ENCODE peak calls at places on chromosomes 12 and 14, in five cellular contexts. One of them, this sample, is unnamed.

GRCh38 chr14:61646366-61647101 is 48.8 kb upstream of the HIF1A start:
- DNase-seq in AG09309: no peak
- DNase-seq in WERI-Rb-1: no peak
- DNase-seq in GM23338: no peak
- DNase-seq in osteocyte: no peak
- DNase-seq in this sample: no peak

GRCh38 chr14:83887871-83888270 is 1642.1 kb upstream of the FLRT2 start:
- DNase-seq in AG09309: no peak
- DNase-seq in osteocyte: no peak
- DNase-seq in GM23338: no peak
- DNase-seq in WERI-Rb-1: no peak
- DNase-seq in this sample: no peak

GRCh38 chr12:5720405-5721045 is 224.5 kb downstream of the ANO2 start:
- DNase-seq in GM23338: no peak
- DNase-seq in osteocyte: peak; percentile 54
- DNase-seq in AG09309: no peak
- DNase-seq in WERI-Rb-1: no peak
- DNase-seq in this sample: no peak

GRCh38 chr14:54450535-54450934 is 9.4 kb upstream of the CNIH1 start:
- DNase-seq in WERI-Rb-1: no peak
- DNase-seq in AG09309: no peak
- DNase-seq in osteocyte: no peak
- DNase-seq in GM23338: no peak
- DNase-seq in this sample: no peak

GRCh38 chr12:132285991-132286681 is 43.3 kb downstream of the GALNT9 start:
- DNase-seq in osteocyte: no peak
- DNase-seq in GM23338: peak; percentile 48
- DNase-seq in AG09309: no peak
- DNase-seq in WERI-Rb-1: peak; percentile 34
- DNase-seq in this sample: no peak

GRCh38 chr12:51368640-51369517 is 22.3 kb downstream of the GALNT6 start:
- DNase-seq in osteocyte: no peak
- DNase-seq in WERI-Rb-1: peak; percentile 48
- DNase-seq in GM23338: peak; percentile 55
- DNase-seq in AG09309: no peak
- DNase-seq in this sample: peak; percentile 96

GRCh38 chr12:9761407-9761736 is 671 bp upstream of the CD69 start:
- DNase-seq in WERI-Rb-1: no peak
- DNase-seq in GM23338: no peak
- DNase-seq in osteocyte: no peak
- DNase-seq in AG09309: no peak
- DNase-seq in this sample: peak; percentile 63

GRCh38 chr12:25775968-25776367 is 182.5 kb upstream of the RASSF8 start:
- DNase-seq in GM23338: no peak
- DNase-seq in osteocyte: no peak
- DNase-seq in AG09309: no peak
- DNase-seq in WERI-Rb-1: no peak
- DNase-seq in this sample: no peak

GRCh38 chr14:94113073-94113472 is 2.5 kb downstream of the IFI27 start:
- DNase-seq in GM23338: no peak
- DNase-seq in WERI-Rb-1: no peak
- DNase-seq in AG09309: no peak
- DNase-seq in osteocyte: no peak
- DNase-seq in this sample: no peak

GRCh38 chr12:90281156-90281868 is 572.7 kb upstream of the ATP2B1 start:
- DNase-seq in AG09309: no peak
- DNase-seq in GM23338: no peak
- DNase-seq in WERI-Rb-1: no peak
- DNase-seq in osteocyte: no peak
- DNase-seq in this sample: no peak

GRCh38 chr12:25959069-25959961 is 833 bp downstream of the RASSF8 start:
- DNase-seq in osteocyte: peak; percentile 85
- DNase-seq in AG09309: peak; percentile 83
- DNase-seq in GM23338: peak; percentile 64
- DNase-seq in WERI-Rb-1: peak; percentile 53
- DNase-seq in this sample: peak; percentile 32

GRCh38 chr12:42893802-42894201 is 304.3 kb upstream of the PRICKLE1 start:
- DNase-seq in GM23338: no peak
- DNase-seq in WERI-Rb-1: no peak
- DNase-seq in osteocyte: no peak
- DNase-seq in AG09309: no peak
- DNase-seq in this sample: no peak

GRCh38 chr12:3632256-3633240 is 120.4 kb downstream of the CRACR2A start:
- DNase-seq in AG09309: no peak
- DNase-seq in WERI-Rb-1: peak; percentile 80
- DNase-seq in osteocyte: no peak
- DNase-seq in GM23338: no peak
- DNase-seq in this sample: no peak

GRCh38 chr12:59946635-59947034 is 350.8 kb downstream of the SLC16A7 start:
- DNase-seq in osteocyte: no peak
- DNase-seq in AG09309: no peak
- DNase-seq in WERI-Rb-1: no peak
- DNase-seq in GM23338: no peak
- DNase-seq in this sample: no peak

GRCh38 chr12:47121146-47121545 is 41.4 kb upstream of the AMIGO2 start:
- DNase-seq in osteocyte: no peak
- DNase-seq in AG09309: no peak
- DNase-seq in WERI-Rb-1: no peak
- DNase-seq in GM23338: no peak
- DNase-seq in this sample: no peak

GRCh38 chr14:24351517-24351916 is 11.7 kb upstream of the RIPK3 start:
- DNase-seq in osteocyte: no peak
- DNase-seq in AG09309: no peak
- DNase-seq in WERI-Rb-1: no peak
- DNase-seq in GM23338: peak; percentile 28
- DNase-seq in this sample: no peak

GRCh38 chr12:53295070-53295890 is at the start of gene PFDN5:
- DNase-seq in GM23338: peak; percentile 93
- DNase-seq in AG09309: peak; percentile 67
- DNase-seq in osteocyte: peak; percentile 94
- DNase-seq in WERI-Rb-1: peak; percentile 86
- DNase-seq in this sample: peak; percentile 91

GRCh38 chr12:71193041-71193440 is 35.2 kb upstream of the TSPAN8 start:
- DNase-seq in WERI-Rb-1: no peak
- DNase-seq in AG09309: no peak
- DNase-seq in osteocyte: no peak
- DNase-seq in GM23338: no peak
- DNase-seq in this sample: no peak

GRCh38 chr12:128879898-128880764 is 26.9 kb downstream of the GLT1D1 start:
- DNase-seq in WERI-Rb-1: no peak
- DNase-seq in AG09309: no peak
- DNase-seq in osteocyte: no peak
- DNase-seq in GM23338: no peak
- DNase-seq in this sample: no peak

GRCh38 chr14:94643316-94644101 is 31.3 kb downstream of the SERPINA3 start:
- DNase-seq in AG09309: no peak
- DNase-seq in osteocyte: peak; percentile 60
- DNase-seq in WERI-Rb-1: no peak
- DNase-seq in GM23338: no peak
- DNase-seq in this sample: no peak

GRCh38 chr12:32947203-32947795 is 50.7 kb upstream of the PKP2 start:
- DNase-seq in AG09309: no peak
- DNase-seq in osteocyte: no peak
- DNase-seq in GM23338: peak; percentile 61
- DNase-seq in WERI-Rb-1: no peak
- DNase-seq in this sample: no peak

GRCh38 chr12:75977952-75978671 is 53.5 kb downstream of the PHLDA1 start:
- DNase-seq in WERI-Rb-1: no peak
- DNase-seq in AG09309: peak; percentile 99
- DNase-seq in GM23338: peak; percentile 53
- DNase-seq in osteocyte: peak; percentile 95
- DNase-seq in this sample: no peak

GRCh38 chr12:19198272-19198671 is 68.7 kb downstream of the PLEKHA5 start:
- DNase-seq in osteocyte: no peak
- DNase-seq in WERI-Rb-1: no peak
- DNase-seq in GM23338: no peak
- DNase-seq in AG09309: no peak
- DNase-seq in this sample: no peak

GRCh38 chr12:95829395-95829794 is 29.4 kb upstream of the SNRPF start:
- DNase-seq in osteocyte: no peak
- DNase-seq in AG09309: no peak
- DNase-seq in WERI-Rb-1: no peak
- DNase-seq in GM23338: no peak
- DNase-seq in this sample: no peak

GRCh38 chr14:35197015-35197414 is 74.7 kb downstream of the PRORP start:
- DNase-seq in WERI-Rb-1: no peak
- DNase-seq in GM23338: no peak
- DNase-seq in AG09309: no peak
- DNase-seq in osteocyte: no peak
- DNase-seq in this sample: no peak

GRCh38 chr14:82755923-82756322 is 1222.3 kb upstream of the SEL1L start:
- DNase-seq in AG09309: no peak
- DNase-seq in osteocyte: no peak
- DNase-seq in WERI-Rb-1: no peak
- DNase-seq in GM23338: no peak
- DNase-seq in this sample: no peak

GRCh38 chr14:24314377-24315193 is 3.3 kb downstream of the LTB4R start:
- DNase-seq in AG09309: no peak
- DNase-seq in WERI-Rb-1: no peak
- DNase-seq in GM23338: no peak
- DNase-seq in osteocyte: no peak
- DNase-seq in this sample: no peak

GRCh38 chr12:93139028-93139665 is 210.1 kb upstream of the EEA1 start:
- DNase-seq in osteocyte: no peak
- DNase-seq in GM23338: no peak
- DNase-seq in WERI-Rb-1: no peak
- DNase-seq in AG09309: no peak
- DNase-seq in this sample: peak; percentile 47

GRCh38 chr12:72986963-72987362 is 714.8 kb downstream of the TRHDE start:
- DNase-seq in GM23338: no peak
- DNase-seq in WERI-Rb-1: no peak
- DNase-seq in AG09309: no peak
- DNase-seq in osteocyte: no peak
- DNase-seq in this sample: no peak

This sample was measured in B cell.